ENCODE peak calls at places on chromosomes 5 and 9, in nine cellular contexts. N is stomach, I is hepatocyte, V is neural progenitor cell, B is PC-9, X is heart right ventricle, G is left ventricle myocardium inferior, P is astrocyte, E is psoas muscle. H is an unnamed sample. For H3K4me1, the result is how much of the 10 kb centered on the place peaks cover.

GRCh38 chr9:974064-974992 is 2.1 kb upstream of the DMRT3 start:
- DNase-seq in N (no peak), I (no peak), V (peak), B (no peak), X (no peak), G (no peak), P (no peak), E (no peak), H (no peak)

GRCh38 chr5:80654054-80654390 is 430 bp upstream of the MSH3 start:
- DNase-seq in N (no peak), I (peak), V (peak), B (no peak), X (no peak), G (no peak), P (no peak), E (no peak), H (no peak)

GRCh38 chr5:5344051-5344571 is 78.4 kb upstream of the ICE1 start:
- DNase-seq in N (no peak), I (no peak), V (no peak), B (no peak), X (no peak), G (no peak), P (peak), E (no peak), H (no peak)

GRCh38 chr5:40560470-40560869 is 119.2 kb upstream of the PTGER4 start:
- DNase-seq in N (no peak), I (no peak), V (no peak), B (no peak), X (no peak), G (no peak), P (no peak), E (no peak), H (no peak)

GRCh38 chr5:33537240-33537639 is 96.5 kb downstream of the TARS1 start:
- DNase-seq in N (no peak), I (no peak), V (no peak), B (no peak), X (no peak), G (no peak), P (peak), E (no peak), H (no peak)

GRCh38 chr5:55231029-55231475 is 2.4 kb downstream of the CCNO start:
- DNase-seq in N (no peak), I (no peak), V (no peak), B (no peak), X (no peak), G (no peak), P (no peak), E (no peak), H (no peak)

GRCh38 chr5:138726848-138727247 is 26.4 kb upstream of the CTNNA1 start:
- DNase-seq in N (no peak), I (no peak), V (no peak), B (no peak), X (no peak), G (no peak), P (no peak), E (no peak), H (no peak)

GRCh38 chr9:79061766-79062165 is 510.0 kb upstream of the TLE4 start:
- DNase-seq in N (no peak), I (no peak), V (no peak), B (no peak), X (no peak), G (no peak), P (no peak), E (no peak), H (no peak)

GRCh38 chr9:90773593-90773992 is 28.0 kb upstream of the SYK start:
- DNase-seq in N (no peak), I (peak), V (peak), B (peak), X (no peak), G (no peak), P (no peak), E (no peak), H (no peak)

GRCh38 chr5:114450516-114450909 is 88.6 kb downstream of the KCNN2 start:
- DNase-seq in N (no peak), I (peak), V (peak), B (no peak), X (no peak), G (no peak), P (no peak), E (no peak), H (no peak)

GRCh38 chr5:398475-399295 is 44.3 kb upstream of the EXOC3 start:
- DNase-seq in N (peak), I (peak), V (no peak), B (no peak), X (no peak), G (no peak), P (no peak), E (no peak), H (peak)

DNA sequence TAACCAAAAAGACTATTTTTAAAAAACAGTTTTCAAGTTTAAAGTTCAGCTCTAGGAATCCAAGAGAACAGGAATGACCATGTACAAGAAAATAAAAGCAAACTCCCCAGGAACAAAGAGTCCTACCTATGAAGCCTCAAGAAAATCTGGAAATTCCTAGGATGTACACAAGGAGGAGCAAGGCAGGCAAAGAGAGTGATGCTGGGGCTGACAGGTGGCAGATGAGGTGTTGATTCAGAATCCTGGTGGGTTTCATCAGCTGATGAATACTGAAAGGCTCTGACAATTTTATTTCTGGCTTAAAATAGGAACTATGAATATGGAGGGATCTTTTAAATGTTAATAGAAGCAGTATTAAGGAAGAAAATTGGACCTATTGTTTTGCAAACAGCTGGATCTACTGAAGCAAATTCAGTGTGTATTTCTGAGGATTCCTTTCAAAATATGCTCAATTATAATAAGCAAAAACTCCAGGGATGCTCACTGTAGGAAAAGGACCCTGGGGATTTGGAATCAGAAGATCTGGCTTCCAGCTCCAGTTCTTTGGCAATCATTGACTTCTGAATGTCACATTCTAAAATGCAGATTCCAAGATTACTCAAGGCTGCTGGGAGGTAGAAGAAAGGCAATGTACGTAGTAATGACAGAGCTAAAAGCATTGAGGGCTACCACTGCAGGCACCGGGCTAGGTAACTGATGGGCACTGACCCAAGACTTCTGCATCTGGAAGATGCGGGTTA is 28.0 kb upstream of the SH3RF2 start:
- DNase-seq in N (no peak), I (no peak), V (peak), B (no peak), X (no peak), G (no peak), P (no peak), E (no peak), H (no peak)
- TF ChIP-seq CTCF in N (no peak), I (peak), V (peak), B (peak), X (no peak), G (peak), P (no peak), E (no peak), H (peak)

DNA sequence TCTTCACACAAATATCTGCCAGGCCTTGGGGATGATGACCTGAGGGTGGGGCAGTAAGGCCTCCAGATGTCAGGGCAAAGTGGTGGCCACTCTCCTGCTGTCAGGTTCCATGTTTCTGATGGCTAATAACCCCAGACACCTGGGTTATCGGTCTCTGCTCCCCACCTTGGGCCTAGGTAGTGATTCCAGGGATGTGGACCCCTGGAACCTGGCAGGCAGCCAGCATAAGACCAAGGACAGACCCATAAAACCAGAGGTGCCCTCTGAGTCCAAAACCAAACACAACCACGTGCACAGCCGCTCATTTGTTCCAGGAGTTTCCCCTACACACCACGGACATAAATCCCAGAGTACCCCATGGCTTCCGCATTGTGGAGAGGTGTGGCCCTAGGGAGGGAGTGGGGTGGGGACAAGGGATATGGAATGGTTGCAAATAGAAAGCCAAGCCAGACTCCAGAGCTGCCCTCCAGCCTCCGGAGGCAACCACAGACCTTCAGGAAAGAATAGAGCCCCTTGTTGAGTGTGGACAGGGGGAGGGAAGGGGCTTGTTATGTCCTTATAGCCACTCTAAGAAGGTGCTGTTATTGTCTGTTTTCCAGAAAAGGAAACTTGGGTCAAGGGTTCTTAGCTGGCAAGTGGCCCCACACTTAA is 23.8 kb upstream of the CYSTM1 start:
- DNase-seq in N (no peak), I (no peak), V (no peak), B (no peak), X (no peak), G (no peak), P (no peak), E (no peak), H (no peak)
- H3K4me1 ChIP-seq in N (under half), I (under half), V (under half), B (under half), X (under half), G (under half), P (under half), E (under half), H (under half)

GRCh38 chr5:56816546-56817081 is 1.3 kb downstream of the MAP3K1 start:
- DNase-seq in N (peak), I (peak), V (peak), B (peak), X (peak), G (peak), P (peak), E (peak), H (peak)
- TF ChIP-seq CTCF in N (peak), I (no peak), V (no peak), B (no peak), X (no peak), G (no peak), P (no peak), E (no peak), H (no peak)

GRCh38 chr5:150513375-150514309 is 5.7 kb downstream of the NDST1 start:
- DNase-seq in N (no peak), I (no peak), V (no peak), B (peak), X (no peak), G (no peak), P (no peak), E (no peak), H (no peak)

GRCh38 chr5:150512368-150512747 is 4.4 kb downstream of the NDST1 start:
- DNase-seq in N (peak), I (no peak), V (no peak), B (no peak), X (no peak), G (no peak), P (no peak), E (no peak), H (no peak)

GRCh38 chr5:150516011-150516410 is 8.1 kb downstream of the NDST1 start:
- DNase-seq in N (peak), I (peak), V (no peak), B (no peak), X (no peak), G (peak), P (peak), E (no peak), H (no peak)

GRCh38 chr5:150515446-150515845 is 7.5 kb downstream of the NDST1 start:
- DNase-seq in N (no peak), I (no peak), V (no peak), B (no peak), X (no peak), G (no peak), P (peak), E (peak), H (no peak)

DNA sequence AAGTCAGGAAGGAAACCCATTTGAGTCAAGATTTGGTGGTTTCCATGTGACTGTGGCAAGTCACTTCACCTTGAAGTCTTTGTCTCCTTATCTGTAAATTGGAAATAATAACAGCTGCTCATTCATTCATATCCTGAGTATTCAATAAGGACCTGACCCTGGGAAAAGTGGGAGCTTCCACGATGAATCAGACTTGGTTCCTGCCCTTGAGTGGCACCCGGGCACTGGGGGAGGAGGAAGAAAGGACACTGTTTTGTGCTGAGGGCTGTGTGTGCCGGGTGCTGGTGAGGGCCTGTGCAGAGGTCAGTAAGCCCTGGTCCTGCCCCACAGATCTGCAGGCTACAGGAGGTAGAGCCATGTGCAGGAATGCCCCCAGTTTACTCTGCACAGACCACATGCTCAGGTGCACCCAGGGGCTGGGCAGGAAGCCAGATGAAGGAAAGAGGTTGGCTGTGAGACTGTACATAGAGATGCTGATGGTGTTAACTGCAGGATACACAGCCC is 6.8 kb downstream of the NDST1 start:
- DNase-seq in N (peak), I (no peak), V (no peak), B (peak), X (no peak), G (no peak), P (peak), E (no peak), H (no peak)
- H3K4me1 ChIP-seq in N (half or more), I (half or more), V (under half), B (half or more), X (half or more), G (half or more), P (half or more), E (half or more), H (half or more)

GRCh38 chr9:98796364-98797101 is at the start of gene ANKS6:
- DNase-seq in N (peak), I (peak), V (peak), B (peak), X (peak), G (peak), P (peak), E (peak), H (no peak)
- TF ChIP-seq CTCF in N (no peak), I (peak), V (peak), B (peak), X (peak), G (peak), P (peak), E (peak), H (peak)